ENCODE peak calls at places on chromosomes 4 and X, in seven cellular contexts. G, H, D, Q, V, K and O are unnamed samples.

GRCh38 chrX:107718156-107718621 is 57.4 kb downstream of the TSC22D3 start:
- DNase-seq in G (peak), H (peak), D (peak), Q (peak), V (peak), K (peak), O (peak)

GRCh38 chr4:156686120-156686519 is 285.5 kb downstream of the PDGFC start:
- DNase-seq in G (peak), H (no peak), D (no peak), Q (peak), V (peak), K (no peak), O (no peak)

GRCh38 chrX:105765691-105766090 is 56.6 kb upstream of the NRK start:
- DNase-seq in G (no peak), H (no peak), D (peak), Q (no peak), V (no peak), K (no peak), O (no peak)

GRCh38 chr4:71441186-71442169 is 102.7 kb downstream of the SLC4A4 start:
- DNase-seq in G (peak), H (no peak), D (no peak), Q (no peak), V (peak), K (no peak), O (no peak)

GRCh38 chr4:148444296-148445070 is 2.3 kb upstream of the NR3C2 start:
- DNase-seq in G (no peak), H (no peak), D (peak), Q (no peak), V (peak), K (peak), O (peak)

GRCh38 chrX:110394653-110395052 is 36.0 kb downstream of the RTL9 start:
- DNase-seq in G (peak), H (no peak), D (no peak), Q (peak), V (peak), K (no peak), O (no peak)

GRCh38 chr4:156889616-156890594 is 81.7 kb downstream of the PDGFC start:
- DNase-seq in G (peak), H (no peak), D (no peak), Q (peak), V (peak), K (peak), O (no peak)

GRCh38 chr4:44448548-44449443 is at the start of gene KCTD8:
- DNase-seq in G (peak), H (peak), D (peak), Q (peak), V (peak), K (peak), O (peak)

GRCh38 chr4:147596976-147597375 is 20.2 kb upstream of the TMEM184C start:
- DNase-seq in G (peak), H (peak), D (no peak), Q (peak), V (peak), K (peak), O (no peak)

GRCh38 chr4:168683595-168683994 is 186.7 kb downstream of the PALLD start:
- DNase-seq in G (peak), H (no peak), D (no peak), Q (no peak), V (peak), K (no peak), O (no peak)

GRCh38 chrX:20329435-20329834 is 62.7 kb upstream of the RPS6KA3 start:
- DNase-seq in G (no peak), H (no peak), D (no peak), Q (no peak), V (no peak), K (no peak), O (no peak)

GRCh38 chrX:54248309-54248708 is 65.3 kb upstream of the FAM120C start:
- DNase-seq in G (peak), H (peak), D (peak), Q (peak), V (peak), K (no peak), O (peak)
- TF ChIP-seq CTCF in G (peak), H (peak), D (peak), Q (peak), V (peak), K (no peak), O (peak)

DNA sequence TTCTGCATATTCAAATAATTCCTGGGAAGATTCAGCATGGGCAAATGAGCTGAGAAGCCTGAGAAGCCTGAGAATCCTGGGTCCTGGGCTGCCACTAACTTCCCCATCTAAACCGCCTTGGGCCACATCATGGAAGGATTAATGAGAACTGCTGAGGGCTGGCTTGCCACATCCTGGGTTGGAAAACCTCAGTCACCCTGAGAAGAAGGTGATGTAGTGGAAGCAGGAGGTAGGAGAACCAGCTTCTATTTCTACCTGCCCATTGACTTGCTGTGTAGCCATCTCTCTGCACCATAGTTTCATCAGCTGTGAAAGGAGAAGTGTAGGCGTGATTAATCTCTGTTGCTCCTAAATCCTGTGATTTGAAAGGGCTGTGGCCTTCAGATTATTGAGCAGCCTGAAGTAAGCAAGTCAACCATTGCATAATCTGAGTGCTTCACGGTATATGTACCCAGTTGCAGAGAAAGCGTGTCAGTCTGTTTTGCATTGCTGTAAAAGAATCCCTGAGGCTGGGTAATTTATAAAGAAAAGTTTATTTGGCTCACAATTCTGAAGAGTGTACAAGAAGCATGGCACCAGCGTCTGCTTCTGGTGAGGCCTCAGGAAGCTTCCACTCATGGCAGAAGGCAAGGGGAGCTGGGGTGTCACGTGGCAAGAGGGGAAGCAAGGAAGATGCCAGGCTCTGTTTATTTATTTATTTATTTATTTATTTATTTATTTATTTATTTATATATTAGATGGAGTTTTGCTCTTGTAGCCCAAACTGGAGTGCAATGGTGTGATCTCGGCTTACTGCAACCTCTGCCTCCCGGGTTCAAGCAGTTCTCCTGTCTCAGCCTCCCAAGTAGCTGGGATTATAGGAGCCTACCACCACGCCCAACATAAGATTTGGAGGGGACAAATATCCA is 140.9 kb upstream of the ATP6AP2 start:
- DNase-seq in G (no peak), H (no peak), D (no peak), Q (no peak), V (no peak), K (no peak), O (no peak)
- TF ChIP-seq CTCF in G (no peak), H (no peak), D (no peak), Q (no peak), V (no peak), K (no peak), O (no peak)

GRCh38 chr4:53376900-53377299 is 541 bp upstream of the FIP1L1 start:
- DNase-seq in G (no peak), H (no peak), D (no peak), Q (no peak), V (peak), K (no peak), O (no peak)

GRCh38 chr4:53380221-53380620 is 2.8 kb downstream of the FIP1L1 start:
- DNase-seq in G (no peak), H (no peak), D (no peak), Q (no peak), V (peak), K (no peak), O (no peak)

GRCh38 chr4:53374777-53375258 is 2.6 kb upstream of the FIP1L1 start:
- DNase-seq in G (no peak), H (no peak), D (no peak), Q (no peak), V (no peak), K (no peak), O (no peak)

GRCh38 chr4:53378171-53378482 is 686 bp downstream of the FIP1L1 start:
- DNase-seq in G (peak), H (no peak), D (no peak), Q (no peak), V (no peak), K (no peak), O (no peak)

GRCh38 chr4:53377319-53378170 is at the start of gene FIP1L1:
- DNase-seq in G (peak), H (peak), D (peak), Q (peak), V (peak), K (peak), O (peak)
- TF ChIP-seq CTCF in G (no peak), H (no peak), D (no peak), Q (no peak), V (no peak), K (no peak), O (no peak)

GRCh38 chr4:187172340-187172761 is 448.7 kb upstream of the FAT1 start:
- DNase-seq in G (peak), H (no peak), D (no peak), Q (peak), V (peak), K (no peak), O (no peak)

GRCh38 chr4:187176261-187176910 is 452.7 kb upstream of the FAT1 start:
- DNase-seq in G (no peak), H (no peak), D (no peak), Q (no peak), V (no peak), K (no peak), O (no peak)

GRCh38 chr4:187174749-187175148 is 451.1 kb upstream of the FAT1 start:
- DNase-seq in G (no peak), H (no peak), D (no peak), Q (no peak), V (no peak), K (no peak), O (no peak)

GRCh38 chr4:187178084-187178483 is 454.4 kb upstream of the FAT1 start:
- DNase-seq in G (no peak), H (no peak), D (no peak), Q (no peak), V (no peak), K (no peak), O (no peak)

GRCh38 chr4:187175197-187175596 is 451.5 kb upstream of the FAT1 start:
- DNase-seq in G (no peak), H (no peak), D (no peak), Q (no peak), V (no peak), K (no peak), O (no peak)
- TF ChIP-seq CTCF in G (no peak), H (no peak), D (no peak), Q (no peak), V (peak), K (no peak), O (no peak)

DNA sequence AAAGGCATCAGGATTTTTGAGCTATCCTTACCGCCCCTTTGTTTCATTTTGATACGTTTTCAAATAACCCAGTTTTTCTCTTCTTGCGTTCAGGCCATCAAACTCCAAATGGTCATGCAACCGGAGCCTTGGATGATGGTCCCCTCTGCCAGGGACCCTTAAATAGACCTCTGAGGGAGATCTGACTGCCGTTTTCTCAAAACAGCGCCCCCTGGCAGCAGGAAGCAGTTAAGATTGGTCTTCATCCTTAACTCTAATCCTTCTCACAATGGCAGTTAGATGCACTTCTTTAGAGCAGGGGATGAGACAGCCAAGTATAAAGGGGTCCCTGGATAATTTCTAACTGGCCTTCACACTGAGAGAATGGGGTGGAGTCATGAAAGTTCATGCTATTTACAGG is 525.0 kb upstream of the SPANXN1 start:
- DNase-seq in G (no peak), H (no peak), D (no peak), Q (no peak), V (no peak), K (no peak), O (no peak)
- TF ChIP-seq CTCF in G (peak), H (no peak), D (no peak), Q (peak), V (no peak), K (no peak), O (peak)

GRCh38 chr4:141410839-141411238 is 190.1 kb downstream of the ZNF330 start:
- DNase-seq in G (peak), H (no peak), D (no peak), Q (peak), V (peak), K (no peak), O (no peak)

GRCh38 chr4:141402696-141403095 is 182.0 kb downstream of the ZNF330 start:
- DNase-seq in G (no peak), H (no peak), D (no peak), Q (no peak), V (no peak), K (no peak), O (no peak)

GRCh38 chr4:141403782-141404181 is 183.1 kb downstream of the ZNF330 start:
- DNase-seq in G (no peak), H (no peak), D (no peak), Q (no peak), V (no peak), K (no peak), O (no peak)

GRCh38 chr4:141409556-141409955 is 188.9 kb downstream of the ZNF330 start:
- DNase-seq in G (no peak), H (no peak), D (no peak), Q (no peak), V (no peak), K (no peak), O (no peak)

DNA sequence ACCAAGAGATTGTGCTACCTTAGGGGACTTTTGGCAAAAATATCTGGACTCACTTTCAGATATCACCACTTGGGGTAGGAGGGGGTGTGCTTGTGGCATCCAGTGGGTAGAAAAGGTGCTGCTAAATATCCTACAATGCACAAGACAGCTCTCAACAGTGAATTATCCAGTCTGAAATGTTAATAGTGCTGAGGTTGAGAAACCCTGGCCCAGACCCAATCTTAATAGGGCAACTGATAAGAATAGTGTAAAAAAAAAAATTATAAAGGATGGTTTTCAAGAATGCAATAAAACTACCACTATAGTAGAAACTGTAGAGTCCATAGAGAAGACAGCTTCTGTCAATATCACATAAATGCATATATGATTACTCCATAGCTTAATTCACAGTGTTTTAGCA is 185.5 kb downstream of the ZNF330 start:
- DNase-seq in G (no peak), H (no peak), D (no peak), Q (peak), V (no peak), K (no peak), O (no peak)
- TF ChIP-seq CTCF in G (no peak), H (no peak), D (no peak), Q (no peak), V (no peak), K (no peak), O (no peak)

DNA sequence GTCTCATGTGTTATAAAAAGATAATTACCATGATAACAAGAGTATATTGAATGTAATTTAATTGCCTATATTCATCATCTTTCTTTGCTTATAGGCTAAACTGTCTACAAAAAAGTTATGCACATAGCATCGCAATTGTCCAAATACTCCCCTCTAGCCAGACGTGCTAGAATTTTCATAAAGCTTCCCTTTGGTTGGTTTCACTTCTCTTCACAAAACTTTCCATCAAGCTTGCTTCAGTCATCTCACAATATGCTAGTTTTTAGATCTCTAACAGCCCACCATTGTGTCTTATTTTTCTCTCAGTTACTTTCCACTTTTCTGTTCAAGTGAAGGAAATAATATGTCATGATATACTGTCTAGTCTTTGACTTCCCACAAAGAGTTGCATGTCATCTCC is 448.3 kb upstream of the SPANXN1 start:
- DNase-seq in G (no peak), H (no peak), D (no peak), Q (no peak), V (no peak), K (no peak), O (no peak)
- TF ChIP-seq CTCF in G (no peak), H (no peak), D (no peak), Q (no peak), V (no peak), K (no peak), O (no peak)